ENCODE peak calls at places on chromosomes 4 and X, in ten cellular contexts. X, A, V, G, S, U, Q, R, C and O are unnamed samples.

GRCh38 chr4:169420291-169420690 is 149.5 kb upstream of the SH3RF1 start:
- DNase-seq in R (no peak), A (no peak), G (no peak), S (no peak), U (no peak), Q (no peak), C (no peak), X (no peak), V (no peak), O (no peak)

GRCh38 chr4:107018336-107018735 is 17.8 kb downstream of the DKK2 start:
- DNase-seq in G (no peak), A (no peak), Q (no peak), X (no peak), C (no peak), R (no peak), V (no peak), U (no peak), S (no peak), O (no peak)

GRCh38 chr4:90120037-90120436 is 7.2 kb upstream of the CCSER1 start:
- DNase-seq in A (peak), G (no peak), Q (no peak), R (no peak), U (no peak), V (no peak), S (no peak), X (no peak), C (no peak), O (no peak)

GRCh38 chrX:79270401-79270800 is 96.7 kb downstream of the ITM2A start:
- DNase-seq in U (peak), V (peak), S (no peak), C (peak), Q (no peak), R (peak), G (no peak), X (peak), A (no peak), O (no peak)

GRCh38 chr4:148203056-148203898 is 238.9 kb downstream of the NR3C2 start:
- DNase-seq in S (no peak), A (no peak), U (no peak), R (no peak), V (no peak), Q (no peak), X (no peak), C (no peak), G (no peak), O (peak)

GRCh38 chr4:173181769-173182374 is 13.3 kb downstream of the GALNT7 start:
- DNase-seq in G (no peak), A (peak), U (peak), R (no peak), X (no peak), Q (no peak), C (no peak), S (no peak), V (no peak), O (no peak)

GRCh38 chr4:95506264-95506663 is 42.5 kb downstream of the UNC5C start:
- DNase-seq in A (peak), C (no peak), R (no peak), V (no peak), Q (no peak), S (no peak), U (no peak), G (no peak), X (no peak), O (no peak)

GRCh38 chr4:91198951-91199350 is 1071.8 kb downstream of the CCSER1 start:
- DNase-seq in R (no peak), C (no peak), V (no peak), Q (no peak), A (no peak), S (no peak), U (no peak), X (no peak), G (no peak), O (no peak)

GRCh38 chr4:152100378-152101201 is 339.8 kb upstream of the GATB start:
- DNase-seq in V (peak), A (peak), S (no peak), G (peak), R (no peak), U (no peak), Q (no peak), C (peak), X (no peak), O (no peak)

GRCh38 chrX:12138366-12139313 is at the start of gene FRMPD4:
- DNase-seq in R (peak), C (no peak), G (no peak), Q (peak), V (no peak), A (peak), U (no peak), X (peak), S (no peak), O (peak)

GRCh38 chrX:79704325-79704724 is 310.2 kb upstream of the TBX22 start:
- DNase-seq in X (no peak), C (no peak), A (no peak), S (no peak), Q (no peak), V (no peak), R (no peak), G (no peak), U (no peak), O (no peak)

DNA sequence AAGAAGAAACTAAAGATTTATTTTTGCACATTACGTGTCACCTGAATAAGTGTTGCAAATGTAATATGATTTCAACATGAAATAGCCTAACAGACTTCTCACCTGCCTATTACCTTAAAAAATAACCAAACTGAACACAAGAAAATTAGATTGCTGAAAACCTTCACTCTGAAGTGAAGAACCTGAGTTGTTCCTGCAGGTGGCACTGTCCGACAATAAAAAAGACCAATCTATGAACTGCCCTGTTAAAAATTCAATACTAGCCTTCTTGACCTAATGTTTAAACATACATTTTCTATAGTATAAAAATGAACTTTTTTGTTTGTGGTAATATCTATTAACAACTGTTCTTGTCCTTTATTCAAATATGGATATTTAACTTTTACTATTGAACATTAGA is 69.2 kb upstream of the PNPLA4 start:
- DNase-seq in U (no peak), A (peak), C (no peak), X (peak), G (no peak), Q (peak), V (peak), S (no peak), R (peak), O (no peak)
- TF ChIP-seq CTCF in U (no peak), A (peak), C (no peak), X (peak), G (peak), Q (peak), V (peak), S (peak), R (peak), O (peak)

DNA sequence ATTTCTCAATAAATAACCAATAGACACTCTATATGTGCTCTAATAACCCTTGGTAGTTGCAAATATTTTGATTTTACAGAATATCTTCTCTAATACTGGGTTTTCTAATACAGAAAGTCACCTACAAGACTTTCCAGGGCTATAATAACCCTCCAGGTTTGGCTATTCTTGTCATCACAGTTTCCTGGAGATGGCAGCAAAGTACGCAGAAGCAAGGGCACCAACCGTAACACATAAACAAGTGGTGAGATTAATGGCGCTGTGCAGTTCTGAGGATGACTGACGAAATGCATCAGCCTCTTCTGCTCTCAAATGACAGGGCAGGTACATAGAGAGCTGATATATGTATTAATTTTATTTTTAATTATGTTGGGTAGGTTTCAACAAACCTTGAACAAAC is 122.4 kb downstream of the C4orf33 start:
- DNase-seq in R (no peak), C (no peak), G (no peak), V (no peak), A (peak), S (no peak), X (peak), Q (no peak), U (no peak), O (no peak)
- TF ChIP-seq CTCF in R (no peak), C (no peak), G (no peak), V (peak), A (no peak), S (no peak), X (peak), Q (no peak), U (no peak), O (peak)

DNA sequence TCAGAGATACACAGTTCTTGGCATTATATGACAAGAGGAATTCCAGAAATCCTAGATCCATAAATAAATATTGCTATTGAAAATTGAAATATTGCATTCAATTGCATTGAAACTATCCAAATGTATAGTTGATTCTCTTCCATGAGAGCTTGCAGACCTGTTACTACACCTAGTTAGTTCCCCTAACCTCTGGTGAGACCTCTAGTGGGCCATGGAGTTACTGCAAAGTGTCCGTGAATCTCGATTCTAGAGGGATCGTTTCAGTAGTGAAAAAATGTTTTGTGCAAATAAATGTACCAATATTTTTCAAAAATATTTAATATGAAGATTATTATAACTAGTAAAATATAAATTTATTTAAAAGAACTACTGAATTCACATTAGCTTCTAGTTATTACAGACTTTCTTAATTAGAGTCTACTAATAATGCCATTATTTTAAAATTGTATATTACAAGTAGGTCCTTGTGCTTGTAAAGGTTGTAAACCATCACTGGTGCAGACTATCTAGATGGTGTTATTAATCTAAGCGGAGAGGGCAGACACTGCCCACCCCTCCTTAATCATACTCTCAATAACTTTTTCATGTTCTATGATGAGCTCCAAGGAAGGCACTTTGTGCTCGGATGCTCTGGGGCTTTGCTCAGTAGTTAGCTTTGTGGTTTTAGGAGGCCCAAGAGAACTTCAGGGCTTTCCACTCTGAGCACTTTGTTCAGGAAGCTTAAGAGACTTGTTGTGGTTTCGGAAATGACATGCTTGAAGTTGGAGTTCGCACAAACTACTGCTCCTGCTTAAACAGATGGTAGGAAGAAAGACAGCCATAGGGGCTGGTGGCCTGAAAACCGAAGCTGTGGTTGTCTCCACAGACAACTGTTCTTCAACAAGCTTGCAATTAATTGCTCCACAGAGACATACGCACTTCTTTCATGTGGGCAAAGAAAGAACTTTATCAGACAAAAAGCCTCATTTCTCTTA is 42.8 kb downstream of the IL21 start:
- DNase-seq in V (peak), X (peak), S (no peak), A (peak), U (no peak), C (no peak), G (no peak), Q (peak), R (peak), O (peak)
- TF ChIP-seq CTCF in V (peak), X (peak), S (no peak), A (peak), U (peak), C (peak), G (no peak), Q (peak), R (peak), O (peak)

GRCh38 chr4:155170569-155170968 is 37.9 kb upstream of the NPY2R start:
- DNase-seq in S (no peak), U (no peak), Q (no peak), V (no peak), X (no peak), R (no peak), A (no peak), C (no peak), G (no peak), O (no peak)
- TF ChIP-seq CTCF in S (no peak), U (no peak), Q (no peak), V (no peak), X (no peak), R (no peak), A (no peak), C (no peak), G (no peak), O (no peak)

DNA sequence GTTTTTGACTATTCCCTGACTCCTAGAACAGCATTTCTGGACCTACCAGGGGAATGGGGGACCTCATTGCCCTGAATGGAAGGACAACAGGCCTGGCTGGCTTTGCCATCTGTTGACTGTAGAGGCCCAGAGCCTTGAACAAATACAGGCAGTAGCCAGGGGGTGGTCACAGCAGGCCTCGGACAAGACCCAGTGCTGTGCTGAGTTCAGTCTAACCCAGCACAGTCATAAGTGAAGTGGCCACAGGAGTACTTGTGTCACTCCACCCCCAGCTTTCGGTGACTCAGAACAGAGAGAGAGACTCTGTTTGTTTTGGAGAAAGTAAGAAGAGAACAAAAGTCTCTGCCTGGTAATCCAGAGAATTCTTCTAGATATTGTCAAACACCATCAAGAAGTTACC is 310.0 kb downstream of the PRR32 start:
- DNase-seq in A (no peak), S (no peak), C (no peak), R (no peak), G (no peak), X (no peak), V (no peak), Q (no peak), U (no peak), O (no peak)
- TF ChIP-seq CTCF in A (no peak), S (no peak), C (no peak), R (no peak), G (no peak), X (no peak), V (no peak), Q (no peak), U (no peak), O (no peak)